ENCODE peak calls at places on chromosome 12, in ten cellular contexts. L is IMR-90, S is ovary, O is uterus, J is transverse colon, V is K562, B is A549, A is esophagus squamous epithelium, R is HCT116, T is breast epithelium. G is an unnamed sample.

GRCh38 chr12:51381226-51382079 is 9.8 kb downstream of the GALNT6 start:
- DNase-seq in L (peak), S (peak), O (no peak), J (no peak), V (no peak), B (no peak), A (no peak), R (no peak), T (no peak), G (no peak)

GRCh38 chr12:21323736-21324135 is 11.0 kb downstream of the SLCO1A2 start:
- DNase-seq in L (no peak), S (no peak), O (no peak), J (no peak), V (no peak), B (no peak), A (no peak), R (no peak), T (no peak), G (no peak)

GRCh38 chr12:44227601-44228000 is 391.7 kb downstream of the TMEM117 start:
- DNase-seq in L (peak), S (no peak), O (no peak), J (no peak), V (no peak), B (no peak), A (no peak), R (no peak), T (no peak), G (no peak)

GRCh38 chr12:71045781-71046180 is 112.0 kb downstream of the TSPAN8 start:
- DNase-seq in L (no peak), S (no peak), O (no peak), J (no peak), V (no peak), B (peak), A (no peak), R (no peak), T (no peak), G (no peak)

GRCh38 chr12:115798309-115798917 is 479.1 kb downstream of the MED13L start:
- DNase-seq in L (no peak), S (no peak), O (no peak), J (no peak), V (no peak), B (no peak), A (no peak), R (no peak), T (no peak), G (no peak)

GRCh38 chr12:124786065-124786964 is 77.3 kb downstream of the SCARB1 start:
- DNase-seq in L (peak), S (no peak), O (peak), J (peak), V (no peak), B (peak), A (no peak), R (no peak), T (peak), G (no peak)

GRCh38 chr12:81998761-81999378 is 239.7 kb upstream of the PPFIA2 start:
- DNase-seq in L (no peak), S (no peak), O (no peak), J (no peak), V (no peak), B (no peak), A (no peak), R (no peak), T (no peak), G (no peak)

GRCh38 chr12:89236748-89237428 is 115.4 kb downstream of the DUSP6 start:
- DNase-seq in L (peak), S (no peak), O (no peak), J (no peak), V (no peak), B (no peak), A (no peak), R (peak), T (no peak), G (no peak)

GRCh38 chr12:111204684-111205305 is 164.1 kb downstream of the PHETA1 start:
- DNase-seq in L (no peak), S (no peak), O (no peak), J (no peak), V (no peak), B (no peak), A (no peak), R (no peak), T (no peak), G (no peak)

GRCh38 chr12:99769581-99769980 is 122.0 kb downstream of the GARIN6 start:
- DNase-seq in L (no peak), S (no peak), O (no peak), J (no peak), V (no peak), B (no peak), A (no peak), R (no peak), T (no peak), G (no peak)

GRCh38 chr12:7026854-7027253 is 8.6 kb upstream of the LPCAT3 start:
- DNase-seq in L (no peak), S (no peak), O (no peak), J (no peak), V (no peak), B (no peak), A (no peak), R (no peak), T (no peak), G (peak)

GRCh38 chr12:20681334-20681733 is 13.8 kb upstream of the SLCO1C1 start:
- DNase-seq in L (no peak), S (no peak), O (no peak), J (no peak), V (no peak), B (no peak), A (no peak), R (no peak), T (no peak), G (no peak)

DNA sequence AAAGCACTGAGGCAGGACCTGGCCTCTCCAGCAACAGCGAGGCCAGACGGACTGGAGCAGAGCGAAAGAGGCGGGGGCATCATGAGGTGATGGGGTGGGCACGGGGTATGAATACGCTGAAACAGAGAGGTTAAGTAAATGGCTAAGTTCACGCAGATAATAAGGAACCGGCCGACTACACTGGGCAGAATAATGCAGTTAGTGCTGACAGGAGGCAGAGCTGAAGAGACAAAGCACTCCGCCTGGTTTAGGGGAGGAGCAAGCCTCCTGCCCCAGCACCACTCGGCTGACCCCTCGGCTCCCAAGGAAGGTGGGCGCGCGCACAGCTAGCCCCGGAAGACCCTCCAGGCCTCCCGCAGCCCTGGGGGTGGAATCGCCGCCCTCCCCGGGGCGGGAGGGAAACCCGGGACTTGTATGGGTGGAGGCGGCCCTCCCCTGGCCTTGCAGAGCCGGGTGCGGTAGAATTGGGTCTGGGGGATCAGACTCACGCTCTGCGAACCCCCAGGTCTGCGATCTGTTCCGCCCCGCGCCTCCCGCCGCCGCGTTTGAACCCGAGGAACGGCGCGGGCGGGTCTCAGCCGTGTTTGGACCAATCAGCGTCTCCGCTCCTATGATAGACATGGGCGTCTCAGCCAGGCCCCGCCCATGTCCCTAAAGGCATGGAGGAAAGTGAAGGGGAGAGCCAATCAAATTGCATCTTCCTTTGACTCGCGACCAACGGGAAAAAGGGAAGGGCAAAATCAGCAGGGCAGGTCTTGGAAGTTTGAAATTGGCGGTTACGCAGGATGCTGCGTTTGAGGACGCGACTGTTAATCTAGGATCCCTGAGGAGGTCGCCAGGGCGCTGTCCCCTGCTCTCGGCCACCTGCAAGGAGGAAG is at the start of gene CIT:
- DNase-seq in L (peak), S (peak), O (peak), J (peak), V (peak), B (peak), A (peak), R (peak), T (peak), G (peak)
- TF ChIP-seq POLR2A in L (no peak), S (no peak), O (no peak), J (no peak), V (peak), B (no peak), A (peak), R (peak), T (no peak), G (peak)

GRCh38 chr12:106178582-106178981 is 39.8 kb upstream of the NUAK1 start:
- DNase-seq in L (no peak), S (no peak), O (no peak), J (no peak), V (no peak), B (no peak), A (no peak), R (no peak), T (no peak), G (no peak)
- TF ChIP-seq POLR2A in L (no peak), S (no peak), O (no peak), J (no peak), V (no peak), B (no peak), A (no peak), R (no peak), T (no peak), G (no peak)

GRCh38 chr12:63844391-63845341 is at the start of gene SRGAP1:
- DNase-seq in L (peak), S (peak), O (peak), J (peak), V (peak), B (peak), A (no peak), R (no peak), T (peak), G (no peak)
- TF ChIP-seq POLR2A in L (peak), S (no peak), O (no peak), J (peak), V (no peak), B (no peak), A (peak), R (no peak), T (no peak), G (no peak)

DNA sequence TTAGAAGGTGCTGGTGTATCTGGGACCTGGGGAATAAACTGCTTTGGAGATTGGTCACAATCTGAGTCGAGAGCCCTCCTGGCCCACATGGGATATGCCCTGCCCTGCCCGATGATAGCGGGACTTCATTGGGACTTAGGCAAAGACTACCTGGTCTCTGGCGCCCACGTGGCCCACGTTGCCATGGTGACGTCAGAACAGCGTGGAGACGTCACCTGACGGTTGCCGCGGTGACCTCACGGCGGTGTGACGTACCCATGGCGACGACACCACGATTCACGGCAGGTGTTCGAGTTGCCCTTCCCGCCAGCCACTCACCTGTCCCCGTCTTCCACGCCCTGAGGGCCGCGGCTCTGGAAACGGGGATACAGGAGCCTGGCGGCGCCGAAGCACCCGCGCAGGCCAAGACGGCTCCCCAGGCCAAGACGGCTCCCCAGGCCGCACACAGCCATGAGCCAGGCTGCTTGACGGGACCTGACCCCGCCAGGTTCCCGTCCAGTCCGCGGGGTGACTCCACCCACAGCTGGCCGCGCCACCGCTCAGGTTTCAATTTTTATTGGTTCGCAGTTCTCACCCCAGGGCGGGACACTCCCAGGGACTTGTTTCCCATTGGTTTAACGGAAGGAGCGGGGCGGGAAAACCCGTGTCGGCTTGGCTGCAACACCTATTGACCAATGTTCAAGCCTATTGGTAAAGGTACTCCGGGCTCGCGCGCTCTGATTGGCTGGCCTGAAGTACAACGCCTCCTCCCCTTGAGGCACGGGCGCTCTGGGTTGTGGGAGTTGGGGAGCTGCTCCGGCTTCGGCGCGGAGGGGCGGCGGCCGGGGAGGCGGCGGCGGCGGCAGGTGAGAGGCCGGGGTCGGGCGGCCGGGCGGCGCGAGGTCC is at the start of the genes MMAB and MVK:
- DNase-seq in L (peak), S (peak), O (peak), J (peak), V (peak), B (peak), A (peak), R (peak), T (peak), G (peak)
- TF ChIP-seq POLR2A in L (peak), S (peak), O (peak), J (peak), V (peak), B (peak), A (peak), R (peak), T (no peak), G (peak)

DNA sequence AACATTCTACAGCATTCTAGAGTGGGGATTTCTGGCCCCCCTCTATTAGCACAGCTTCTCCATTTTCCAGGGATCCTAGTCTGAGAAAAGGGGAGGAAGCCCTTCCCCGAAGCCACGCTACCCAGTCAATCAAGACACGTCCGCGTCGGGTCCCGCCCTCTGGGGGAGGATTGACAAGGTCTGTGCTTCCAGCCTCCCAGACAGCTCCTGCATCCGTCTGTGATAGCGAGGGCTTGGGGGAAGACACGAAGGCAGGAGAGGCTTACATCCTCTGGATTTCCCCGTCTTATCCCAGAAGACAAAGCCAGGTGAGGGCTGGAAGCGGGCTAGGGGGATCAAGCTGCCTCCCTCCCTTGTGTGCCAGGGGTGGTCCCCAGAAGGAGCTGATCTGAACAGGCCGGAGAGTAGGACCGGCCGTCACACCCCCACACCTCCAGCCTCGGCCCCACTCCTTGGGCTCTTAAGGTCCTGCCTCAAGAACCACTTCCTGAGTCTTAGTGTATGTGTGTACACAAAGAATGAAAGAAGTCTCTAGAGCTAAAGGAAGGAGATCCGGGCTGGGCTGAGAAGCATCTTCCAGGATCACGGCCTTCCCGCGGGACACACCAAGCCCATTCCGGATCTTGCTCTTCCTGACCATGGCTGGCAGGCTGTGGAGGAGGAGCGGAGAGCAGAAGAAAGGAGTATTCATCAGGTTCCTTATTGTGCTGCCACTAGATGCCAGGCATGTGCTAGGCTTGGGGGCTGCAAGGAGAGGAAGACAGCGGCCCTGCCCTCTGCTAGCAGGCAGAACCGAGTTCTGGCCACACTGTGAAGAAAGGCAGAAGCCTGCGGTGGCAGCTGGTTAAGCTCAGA is 1.0 kb upstream of the CD63 start:
- DNase-seq in L (peak), S (peak), O (peak), J (peak), V (peak), B (peak), A (no peak), R (peak), T (peak), G (peak)
- TF ChIP-seq POLR2A in L (peak), S (peak), O (peak), J (peak), V (peak), B (peak), A (peak), R (no peak), T (peak), G (peak)

GRCh38 chr12:52389313-52390207 is 4.1 kb upstream of the KRT84 start:
- DNase-seq in L (no peak), S (no peak), O (no peak), J (no peak), V (no peak), B (no peak), A (no peak), R (no peak), T (no peak), G (no peak)
- TF ChIP-seq POLR2A in L (no peak), S (no peak), O (no peak), J (no peak), V (no peak), B (no peak), A (no peak), R (no peak), T (no peak), G (no peak)

DNA sequence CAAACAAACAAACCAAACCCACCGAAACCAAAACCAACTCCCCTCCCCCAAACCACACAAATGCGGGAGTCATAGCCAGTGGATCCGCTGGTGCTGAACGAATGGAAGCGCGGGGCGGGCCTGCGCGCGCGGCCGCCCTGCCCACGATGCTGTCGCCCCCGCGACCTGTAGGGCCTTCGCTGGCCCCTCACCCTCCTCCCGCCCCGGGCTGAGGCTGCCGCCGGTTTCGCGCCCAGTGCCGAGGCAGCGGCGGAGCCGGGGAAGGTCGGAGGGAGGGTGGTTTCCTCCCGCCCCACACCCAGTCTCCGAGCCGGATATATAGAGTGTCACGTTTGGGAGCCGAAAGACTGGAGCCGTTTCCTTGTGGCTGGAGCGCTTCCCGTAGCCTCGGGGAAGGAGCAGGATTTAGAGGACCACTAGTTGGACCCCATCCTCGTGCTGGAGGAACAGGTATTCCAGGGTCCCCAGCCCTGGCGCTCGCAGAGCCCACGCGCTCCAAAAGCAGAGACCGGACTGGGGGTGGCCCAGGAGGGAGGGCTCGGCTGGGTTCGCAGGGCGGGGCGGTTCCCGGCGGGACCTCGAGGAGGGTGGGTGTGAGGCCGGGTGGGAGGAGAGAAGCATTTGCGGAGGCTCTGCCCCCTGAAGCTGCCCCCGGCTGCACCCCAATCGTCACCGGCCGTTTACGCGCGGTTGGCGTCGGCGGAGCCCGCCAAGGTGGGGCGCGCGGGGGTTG is at the start of gene FAR2:
- DNase-seq in L (no peak), S (no peak), O (peak), J (peak), V (peak), B (peak), A (no peak), R (no peak), T (no peak), G (peak)
- TF ChIP-seq POLR2A in L (no peak), S (no peak), O (peak), J (peak), V (peak), B (no peak), A (peak), R (peak), T (no peak), G (peak)

G was measured in erythroblast.